ENCODE peak calls at places on chromosomes 12 and 14, in eight cellular contexts. J, Y, X, M, Q, I, Z and T are unnamed samples.

GRCh38 chr14:80713076-80713850 is 228.3 kb downstream of the CEP128 start:
- DNase-seq in J (no peak), Y (no peak), X (no peak), M (no peak), Q (no peak), I (no peak), Z (no peak), T (no peak)

GRCh38 chr12:130948136-130948535 is 5.6 kb upstream of the ADGRD1 start:
- DNase-seq in J (no peak), Y (no peak), X (peak), M (no peak), Q (no peak), I (no peak), Z (no peak), T (no peak)

GRCh38 chr14:96965885-96966595 is 168.9 kb downstream of the VRK1 start:
- DNase-seq in J (no peak), Y (no peak), X (no peak), M (no peak), Q (no peak), I (no peak), Z (no peak), T (no peak)

GRCh38 chr12:14664434-14665023 is 31.9 kb downstream of the GUCY2C start:
- DNase-seq in J (peak), Y (peak), X (no peak), M (peak), Q (no peak), I (peak), Z (no peak), T (no peak)

GRCh38 chr12:69851976-69852375 is 26.9 kb downstream of the MYRFL start:
- DNase-seq in J (peak), Y (no peak), X (no peak), M (peak), Q (no peak), I (no peak), Z (no peak), T (no peak)

GRCh38 chr12:75883241-75883640 is 148.3 kb downstream of the PHLDA1 start:
- DNase-seq in J (no peak), Y (no peak), X (no peak), M (no peak), Q (no peak), I (no peak), Z (no peak), T (no peak)

GRCh38 chr12:56146492-56147460 is 5.6 kb upstream of the MYL6B start:
- DNase-seq in J (no peak), Y (no peak), X (no peak), M (peak), Q (no peak), I (no peak), Z (no peak), T (no peak)

GRCh38 chr12:123034022-123034541 is 53.6 kb downstream of the ARL6IP4 start:
- DNase-seq in J (no peak), Y (no peak), X (no peak), M (no peak), Q (no peak), I (no peak), Z (no peak), T (no peak)

GRCh38 chr12:110768960-110769359 is 26.3 kb upstream of the PPP1CC start:
- DNase-seq in J (no peak), Y (no peak), X (no peak), M (no peak), Q (no peak), I (no peak), Z (no peak), T (no peak)

GRCh38 chr12:62726471-62726980 is 208.4 kb downstream of the PPM1H start:
- DNase-seq in J (no peak), Y (no peak), X (no peak), M (peak), Q (no peak), I (no peak), Z (no peak), T (no peak)

GRCh38 chr14:80638620-80639215 is 302.8 kb downstream of the CEP128 start:
- DNase-seq in J (peak), Y (no peak), X (no peak), M (peak), Q (no peak), I (peak), Z (peak), T (peak)

GRCh38 chr14:22011243-22011642 is 337.6 kb upstream of the OR4E1 start:
- DNase-seq in J (no peak), Y (no peak), X (no peak), M (no peak), Q (no peak), I (no peak), Z (no peak), T (no peak)

GRCh38 chr12:51218607-51219161 is 822 bp upstream of the POU6F1 start:
- DNase-seq in J (peak), Y (no peak), X (peak), M (no peak), Q (no peak), I (no peak), Z (no peak), T (no peak)

GRCh38 chr12:130511285-130511684 is 173.6 kb downstream of the PIWIL1 start:
- DNase-seq in J (no peak), Y (no peak), X (no peak), M (no peak), Q (no peak), I (no peak), Z (no peak), T (no peak)

GRCh38 chr14:104968153-104968527 is 10.0 kb downstream of the AHNAK2 start:
- DNase-seq in J (no peak), Y (no peak), X (peak), M (peak), Q (no peak), I (no peak), Z (no peak), T (no peak)

GRCh38 chr12:48061943-48062719 is 43.7 kb downstream of the SENP1 start:
- DNase-seq in J (no peak), Y (no peak), X (no peak), M (no peak), Q (no peak), I (no peak), Z (no peak), T (peak)

GRCh38 chr14:72610096-72610830 is 283.6 kb downstream of the DPF3 start:
- DNase-seq in J (no peak), Y (no peak), X (no peak), M (no peak), Q (no peak), I (no peak), Z (no peak), T (peak)

GRCh38 chr12:51678086-51678724 is 87.2 kb downstream of the SCN8A start:
- DNase-seq in J (peak), Y (peak), X (peak), M (peak), Q (no peak), I (no peak), Z (no peak), T (peak)

GRCh38 chr14:36129181-36129580 is 47.3 kb downstream of the PTCSC3 start:
- DNase-seq in J (no peak), Y (no peak), X (no peak), M (no peak), Q (no peak), I (no peak), Z (no peak), T (no peak)

GRCh38 chr12:98686603-98687002 is 41.5 kb downstream of the APAF1 start:
- DNase-seq in J (no peak), Y (no peak), X (no peak), M (no peak), Q (no peak), I (no peak), Z (no peak), T (no peak)

GRCh38 chr12:123105427-123105826 is 45.5 kb downstream of the PITPNM2 start:
- DNase-seq in J (no peak), Y (no peak), X (no peak), M (no peak), Q (no peak), I (no peak), Z (no peak), T (no peak)

GRCh38 chr12:12273291-12273957 is 6.6 kb upstream of the LRP6 start:
- DNase-seq in J (peak), Y (no peak), X (no peak), M (no peak), Q (no peak), I (no peak), Z (no peak), T (peak)

GRCh38 chr14:61598980-61599379 is 96.3 kb upstream of the HIF1A start:
- DNase-seq in J (no peak), Y (peak), X (no peak), M (no peak), Q (no peak), I (no peak), Z (no peak), T (peak)

GRCh38 chr14:37081220-37081619 is 91.2 kb downstream of the SLC25A21 start:
- DNase-seq in J (peak), Y (no peak), X (no peak), M (no peak), Q (no peak), I (no peak), Z (no peak), T (no peak)

GRCh38 chr12:9098115-9098452 is 17.6 kb downstream of the A2M start:
- DNase-seq in J (no peak), Y (no peak), X (no peak), M (no peak), Q (no peak), I (no peak), Z (no peak), T (no peak)

GRCh38 chr12:49587174-49587908 is 18.1 kb downstream of the FAM186B start:
- DNase-seq in J (no peak), Y (no peak), X (no peak), M (no peak), Q (no peak), I (no peak), Z (no peak), T (no peak)

GRCh38 chr12:122641976-122642375 is 61.2 kb downstream of the HCAR2 start:
- DNase-seq in J (peak), Y (no peak), X (no peak), M (peak), Q (no peak), I (no peak), Z (no peak), T (no peak)